ENCODE peak calls at places on chromosomes 6 and 20, in five cellular contexts. R is H1, K is HepG2, U is GM12878, J is K562. A is an unnamed sample.

GRCh38 chr20:60749804-60750602 is 502.1 kb upstream of the CDH4 start:
- DNase-seq in K (no peak), R (peak; percentile 34), J (peak; percentile 30), U (no peak), A (no peak)

GRCh38 chr20:48614593-48615274 is 213.1 kb downstream of the PREX1 start:
- DNase-seq in R (no peak), U (no peak), K (no peak), J (no peak), A (no peak)

GRCh38 chr6:40788661-40789111 is 201.5 kb upstream of the LRFN2 start:
- DNase-seq in U (no peak), J (no peak), K (no peak), R (no peak), A (no peak)

GRCh38 chr6:169833258-169833794 is 81.9 kb downstream of the ERMARD start:
- DNase-seq in J (no peak), K (no peak), U (no peak), R (no peak), A (no peak)

GRCh38 chr6:29965873-29966601 is 23.7 kb downstream of the HLA-A start:
- DNase-seq in J (peak; percentile 53), U (peak; percentile 62), K (peak; percentile 95), R (no peak), A (peak; percentile 78)

GRCh38 chr6:110581682-110582081 is 105.3 kb upstream of the SLC22A16 start:
- DNase-seq in K (no peak), U (no peak), J (peak; percentile 56), R (no peak), A (peak; percentile 9)

GRCh38 chr20:45061244-45061643 is 39.7 kb downstream of the KCNS1 start:
- DNase-seq in U (no peak), K (no peak), J (no peak), R (no peak), A (peak; percentile 71)

GRCh38 chr20:46965477-46965876 is 70.8 kb downstream of the EYA2 start:
- DNase-seq in U (no peak), J (no peak), R (no peak), K (no peak), A (no peak)

GRCh38 chr20:58229198-58229802 is 847 bp upstream of the ANKRD60 start:
- DNase-seq in R (no peak), U (no peak), K (no peak), J (no peak), A (no peak)

GRCh38 chr20:16672299-16672698 is 57.5 kb upstream of the SNRPB2 start:
- DNase-seq in U (no peak), J (no peak), K (no peak), R (no peak), A (no peak)

GRCh38 chr6:36349240-36349639 is 12.6 kb upstream of the BNIP5 start:
- DNase-seq in R (no peak), U (no peak), J (no peak), K (no peak), A (no peak)

GRCh38 chr6:121437861-121438651 is 2.6 kb downstream of the GJA1 start:
- DNase-seq in J (no peak), K (no peak), U (no peak), R (no peak), A (peak; percentile 17)

GRCh38 chr6:75291331-75291730 is 6.7 kb upstream of the TMEM30A start:
- DNase-seq in R (no peak), U (no peak), K (no peak), J (no peak), A (no peak)

GRCh38 chr6:151765444-151765886 is 42.0 kb upstream of the ESR1 start:
- DNase-seq in K (peak; percentile 79), J (peak; percentile 61), U (no peak), R (no peak), A (peak; percentile 60)

GRCh38 chr6:2237001-2237400 is 8.4 kb downstream of the GMDS start:
- DNase-seq in J (no peak), U (no peak), R (no peak), K (no peak), A (no peak)

GRCh38 chr6:136244061-136244616 is 6.0 kb downstream of the MTFR2 start:
- DNase-seq in U (no peak), J (no peak), K (no peak), R (no peak), A (no peak)

GRCh38 chr20:52242237-52243230 is 51.0 kb upstream of the ZFP64 start:
- DNase-seq in K (no peak), U (no peak), R (no peak), J (no peak), A (no peak)

GRCh38 chr20:56828402-56828801 is 199.3 kb downstream of the TFAP2C start:
- DNase-seq in K (no peak), J (peak; percentile 62), U (no peak), R (no peak), A (no peak)

GRCh38 chr20:1503564-1504227 is 12.5 kb upstream of the SIRPB2 start:
- DNase-seq in J (peak; percentile 72), K (peak; percentile 94), R (peak; percentile 77), U (peak; percentile 76), A (peak; percentile 95)

GRCh38 chr6:56026461-56027180 is 151.2 kb upstream of the BMP5 start:
- DNase-seq in J (no peak), K (no peak), U (no peak), R (no peak), A (no peak)

DNA sequence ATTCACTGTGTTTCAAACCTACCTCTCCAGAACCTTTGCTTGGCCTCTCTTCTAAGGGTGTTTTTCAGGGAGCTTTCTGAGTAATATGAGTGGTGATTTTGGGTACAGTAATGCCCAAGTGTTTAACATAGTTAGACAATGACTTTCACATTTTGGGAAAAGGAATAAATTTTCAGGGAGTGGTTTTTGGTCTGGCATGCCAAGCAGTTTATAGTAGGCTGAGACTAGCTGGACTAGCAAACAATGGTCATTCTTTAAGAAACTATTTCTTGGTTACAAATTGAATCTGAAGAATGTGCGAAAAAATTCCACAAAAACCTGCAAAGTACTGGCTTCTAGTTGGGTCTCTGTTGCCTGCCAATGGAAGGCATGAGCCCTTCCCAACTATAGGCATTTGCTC is 15.4 kb downstream of the FNDC1 start:
- DNase-seq in R (no peak), J (no peak), U (no peak), K (no peak), A (no peak)
- TF ChIP-seq MAX in R (no peak), J (no peak), U (no peak), K (no peak), A (no peak)

DNA sequence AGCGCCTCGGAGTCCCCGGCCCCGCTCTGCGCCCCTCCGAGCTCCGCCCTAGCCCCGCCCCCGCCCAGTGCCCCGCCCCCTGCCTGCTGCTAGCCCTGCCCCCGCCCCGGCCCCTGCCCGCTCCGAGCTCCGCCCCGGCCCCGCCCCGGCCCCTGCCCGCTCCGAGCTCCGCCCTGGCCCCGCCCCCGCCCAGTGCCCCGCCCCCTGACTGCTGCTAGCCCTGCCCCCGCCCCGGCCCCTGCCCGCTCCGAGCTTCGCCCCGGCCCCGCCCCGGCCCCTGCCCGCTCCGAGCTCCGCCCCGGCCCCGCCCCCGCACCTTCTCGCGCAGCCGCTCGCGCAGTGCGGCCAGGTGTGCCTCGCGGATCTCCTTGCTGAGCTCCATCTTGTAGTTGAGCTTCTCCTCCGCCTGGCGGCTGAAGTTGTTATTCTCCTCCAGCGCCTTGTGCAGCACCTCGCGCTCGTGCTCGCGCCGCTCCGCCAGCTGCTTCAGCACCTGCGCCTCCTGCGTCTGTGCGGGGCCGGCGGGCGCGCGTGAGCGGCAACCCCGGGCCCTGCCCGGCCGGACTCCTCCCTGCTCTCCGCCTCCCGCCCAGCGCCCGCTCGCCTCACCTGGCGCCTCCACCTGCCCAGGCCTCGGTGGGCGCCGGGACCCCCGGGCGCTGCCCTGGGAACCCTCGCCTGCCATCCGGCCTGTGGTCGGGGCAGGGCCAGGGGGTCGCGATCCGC is 11.3 kb downstream of the STMN3 start:
- DNase-seq in U (peak; percentile 48), R (no peak), J (peak; percentile 95), K (peak; percentile 90), A (peak; percentile 74)
- TF ChIP-seq CTCF in U (peak; percentile 38), R (peak; percentile 40), J (peak; percentile 59), K (peak; percentile 74), A (no peak)

GRCh38 chr6:28353356-28353755 is 3.6 kb downstream of the ZKSCAN3 start:
- DNase-seq in U (no peak), J (no peak), K (no peak), R (no peak), A (no peak)

GRCh38 chr6:28355743-28356665 is 6.3 kb downstream of the ZKSCAN3 start:
- DNase-seq in K (peak; percentile 90), R (peak; percentile 62), J (peak; percentile 73), U (peak; percentile 55), A (peak; percentile 48)

GRCh38 chr6:28356666-28357020 is 6.9 kb downstream of the ZKSCAN3 start:
- DNase-seq in K (no peak), J (no peak), U (no peak), R (no peak), A (no peak)

GRCh38 chr6:28353981-28354676 is 4.4 kb downstream of the ZKSCAN3 start:
- DNase-seq in U (no peak), R (no peak), J (peak; percentile 39), K (no peak), A (no peak)

DNA sequence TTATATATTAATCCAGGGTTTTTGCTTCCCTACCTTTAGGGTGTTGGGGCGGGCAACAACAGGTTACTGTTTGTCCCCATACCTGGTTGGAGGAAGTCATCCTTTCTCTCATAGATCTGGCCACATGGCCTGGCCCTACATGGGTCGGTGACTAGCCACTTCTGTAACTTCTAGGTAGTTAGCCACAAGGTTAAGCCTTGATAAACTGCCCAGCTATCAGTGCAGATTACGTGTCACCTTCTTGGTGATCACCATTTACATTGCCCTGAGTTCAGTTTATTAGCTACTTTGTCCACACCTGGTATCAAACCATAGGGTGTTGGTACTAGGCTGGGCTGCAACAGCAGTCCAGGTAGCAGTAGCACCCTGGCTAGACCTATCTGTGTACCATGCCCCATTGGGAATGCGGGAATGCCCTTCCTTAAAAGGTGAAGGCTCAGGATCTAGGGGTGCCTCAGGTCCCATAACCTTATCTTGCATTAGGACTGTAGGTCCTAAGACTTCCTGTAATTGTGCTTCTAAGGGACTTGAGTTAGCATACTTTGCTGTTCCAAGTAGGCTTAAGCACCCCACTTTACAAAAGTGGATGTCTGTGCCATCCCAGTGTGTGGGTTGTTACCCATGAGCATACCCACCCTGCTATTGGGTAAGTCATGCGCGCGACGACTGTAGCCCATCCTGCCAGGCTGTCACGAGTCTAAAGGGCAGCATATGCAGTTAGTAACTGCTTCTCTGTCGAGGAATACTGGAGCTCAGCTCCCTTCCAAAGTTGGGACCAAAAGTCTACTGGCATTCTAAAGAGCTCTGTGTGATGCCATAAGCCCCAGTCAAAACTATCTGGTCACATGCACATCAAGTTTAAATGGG is 5.2 kb downstream of the ZKSCAN3 start:
- DNase-seq in K (no peak), R (no peak), U (no peak), J (no peak), A (no peak)
- TF ChIP-seq KDM1A in K (no peak), R (no peak), U (no peak), J (no peak), A (no peak)

DNA sequence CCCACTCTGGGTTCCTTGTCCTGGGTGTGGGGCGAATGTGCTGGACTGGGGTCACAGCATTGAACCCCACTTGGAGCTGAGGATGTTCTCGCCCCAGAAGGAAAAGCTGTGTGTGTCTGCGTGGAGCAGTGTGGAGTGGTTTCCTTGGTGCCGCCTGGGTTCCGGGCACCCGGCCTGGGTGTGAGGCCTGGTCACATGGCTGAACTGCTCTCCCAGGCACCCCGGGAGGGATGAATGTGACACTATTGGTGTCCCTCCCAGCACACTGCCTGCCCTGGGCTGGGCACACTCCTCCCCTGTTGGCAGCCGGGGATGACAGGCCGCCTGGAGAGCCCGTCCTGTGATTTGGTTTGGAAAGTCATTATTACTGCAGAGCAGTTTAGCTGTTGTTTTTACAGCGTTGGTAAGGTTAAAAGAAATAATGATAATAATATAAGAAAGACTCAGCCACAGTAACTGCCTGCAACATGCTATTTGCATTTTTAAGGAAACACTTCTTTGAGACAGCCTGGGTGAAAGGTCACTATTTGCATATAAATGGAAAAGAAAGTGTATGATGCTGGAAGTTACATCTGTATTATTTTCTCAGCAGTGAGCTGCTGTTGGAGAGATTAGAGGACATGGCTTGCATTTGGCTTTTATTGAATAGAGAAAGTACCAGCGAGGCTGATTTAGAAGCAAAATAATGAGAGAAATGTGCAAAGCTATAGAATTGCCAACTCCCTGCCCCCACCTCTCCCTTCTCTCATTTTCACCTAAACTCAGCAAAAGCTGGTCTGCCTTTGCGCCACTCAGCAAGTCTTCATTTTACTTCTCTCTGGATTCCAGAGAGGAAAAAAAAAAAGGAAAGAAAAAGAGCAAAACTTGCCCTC is 12.5 kb downstream of the MYT1 start:
- DNase-seq in R (no peak), U (no peak), J (no peak), K (no peak), A (no peak)
- TF ChIP-seq MAX in R (no peak), U (no peak), J (no peak), K (no peak), A (no peak)

A was measured in A549.